ENCODE peak calls at places on chromosomes 5 and 9, in nine cellular contexts. Z is HepG2, N is sigmoid colon, L is astrocyte of the spinal cord, Y is thoracic aorta, I is kidney epithelial cell, D is MM.1S, E is adipocyte, R is neuronal stem cell. V is an unnamed sample.

GRCh38 chr5:80711216-80711615 is 56.4 kb upstream of the DHFR start:
- DNase-seq in Z (no peak), I (no peak), L (no peak), Y (no peak), D (no peak), E (no peak), N (no peak), R (no peak), V (no peak)

GRCh38 chr9:86434039-86434726 is 80.0 kb upstream of the TUT7 start:
- DNase-seq in Y (no peak), I (peak; percentile 71), D (peak; percentile 51), Z (peak; percentile 39), E (peak; percentile 89), N (peak; percentile 86), R (peak; percentile 57), L (peak; percentile 81), V (peak; percentile 81)

GRCh38 chr5:179256229-179257189 is 88.8 kb downstream of the ADAMTS2 start:
- DNase-seq in R (no peak), D (no peak), I (no peak), L (no peak), E (no peak), Z (no peak), Y (no peak), N (peak; percentile 59), V (no peak)

GRCh38 chr5:57435701-57436134 is 46.9 kb downstream of the ACTBL2 start:
- DNase-seq in N (no peak), Y (no peak), D (no peak), L (peak; percentile 98), Z (peak; percentile 23), R (no peak), I (peak; percentile 84), E (peak; percentile 74), V (peak; percentile 74)

GRCh38 chr5:69484891-69485290 is 7.7 kb upstream of the OCLN start:
- DNase-seq in Z (peak; percentile 24), L (peak; percentile 19), E (peak; percentile 50), D (no peak), N (no peak), R (no peak), Y (no peak), I (no peak), V (peak; percentile 41)

GRCh38 chr9:37949576-37949975 is 45.6 kb upstream of the SLC25A51 start:
- DNase-seq in R (no peak), L (no peak), D (no peak), I (no peak), N (no peak), Z (no peak), Y (no peak), E (peak; percentile 53), V (peak; percentile 69)

GRCh38 chr5:111229126-111229525 is 4.9 kb downstream of the CAMK4 start:
- DNase-seq in E (no peak), L (no peak), Y (no peak), I (no peak), D (no peak), R (no peak), N (no peak), Z (no peak), V (no peak)

GRCh38 chr5:73519531-73520283 is 21.5 kb downstream of the BTF3 start:
- DNase-seq in D (peak; percentile 84), Y (peak; percentile 26), R (peak; percentile 76), Z (peak; percentile 84), I (peak; percentile 45), L (peak; percentile 83), E (peak; percentile 91), N (no peak), V (peak; percentile 74)

GRCh38 chr9:2489838-2490314 is 131.7 kb upstream of the VLDLR start:
- DNase-seq in R (no peak), Y (no peak), L (peak; percentile 57), D (no peak), I (no peak), Z (no peak), N (no peak), E (peak; percentile 66), V (peak; percentile 21)

GRCh38 chr9:11962327-11962726 is 730.9 kb upstream of the TYRP1 start:
- DNase-seq in N (no peak), D (no peak), Z (no peak), Y (no peak), L (no peak), I (no peak), R (no peak), E (no peak), V (no peak)

GRCh38 chr5:149489605-149490037 is 61.6 kb downstream of the CSNK1A1 start:
- DNase-seq in Y (no peak), Z (no peak), E (no peak), I (no peak), D (no peak), N (no peak), L (peak; percentile 63), R (no peak), V (peak; percentile 68)

GRCh38 chr5:67354051-67354450 is 157.5 kb upstream of the CD180 start:
- DNase-seq in R (no peak), Y (no peak), L (no peak), D (no peak), E (no peak), I (no peak), Z (no peak), N (no peak), V (no peak)

GRCh38 chr5:154962494-154962893 is 21.6 kb downstream of the MRPL22 start:
- DNase-seq in I (peak; percentile 61), R (no peak), Z (no peak), D (no peak), L (peak; percentile 11), E (no peak), N (no peak), Y (no peak), V (peak; percentile 40)

GRCh38 chr5:175734501-175734900 is 76.6 kb downstream of the HRH2 start:
- DNase-seq in I (no peak), Y (no peak), Z (no peak), R (no peak), N (no peak), D (no peak), L (no peak), E (no peak), V (no peak)

GRCh38 chr5:149185067-149185466 is 43.8 kb downstream of the ABLIM3 start:
- DNase-seq in Z (no peak), I (no peak), N (no peak), D (no peak), Y (no peak), L (no peak), R (no peak), E (no peak), V (no peak)

GRCh38 chr5:166493042-166493441 is 1798.4 kb upstream of the WWC1 start:
- DNase-seq in E (no peak), Y (no peak), D (no peak), L (no peak), Z (no peak), I (no peak), N (no peak), R (no peak), V (no peak)

GRCh38 chr5:75584641-75585040 is 26.6 kb upstream of the ANKDD1B start:
- DNase-seq in Z (no peak), I (no peak), Y (no peak), N (no peak), D (no peak), R (no peak), L (no peak), E (no peak), V (no peak)

GRCh38 chr5:178772351-178772750 is 41.9 kb upstream of the ZNF354A start:
- DNase-seq in L (no peak), E (no peak), I (no peak), D (no peak), Z (no peak), Y (no peak), R (no peak), N (no peak), V (no peak)

GRCh38 chr5:143582869-143583268 is 179.4 kb upstream of the NR3C1 start:
- DNase-seq in D (peak; percentile 87), R (no peak), N (no peak), Z (no peak), Y (no peak), L (no peak), E (no peak), I (no peak), V (peak; percentile 38)
- H3K4me3 ChIP-seq in D (peak overlapping the region; percentile 37), R (no peak overlapping the region), N (no peak overlapping the region), Z (no peak overlapping the region), Y (no peak overlapping the region), L (no peak overlapping the region), E (no peak overlapping the region), I (no peak overlapping the region), V (no peak overlapping the region)

DNA sequence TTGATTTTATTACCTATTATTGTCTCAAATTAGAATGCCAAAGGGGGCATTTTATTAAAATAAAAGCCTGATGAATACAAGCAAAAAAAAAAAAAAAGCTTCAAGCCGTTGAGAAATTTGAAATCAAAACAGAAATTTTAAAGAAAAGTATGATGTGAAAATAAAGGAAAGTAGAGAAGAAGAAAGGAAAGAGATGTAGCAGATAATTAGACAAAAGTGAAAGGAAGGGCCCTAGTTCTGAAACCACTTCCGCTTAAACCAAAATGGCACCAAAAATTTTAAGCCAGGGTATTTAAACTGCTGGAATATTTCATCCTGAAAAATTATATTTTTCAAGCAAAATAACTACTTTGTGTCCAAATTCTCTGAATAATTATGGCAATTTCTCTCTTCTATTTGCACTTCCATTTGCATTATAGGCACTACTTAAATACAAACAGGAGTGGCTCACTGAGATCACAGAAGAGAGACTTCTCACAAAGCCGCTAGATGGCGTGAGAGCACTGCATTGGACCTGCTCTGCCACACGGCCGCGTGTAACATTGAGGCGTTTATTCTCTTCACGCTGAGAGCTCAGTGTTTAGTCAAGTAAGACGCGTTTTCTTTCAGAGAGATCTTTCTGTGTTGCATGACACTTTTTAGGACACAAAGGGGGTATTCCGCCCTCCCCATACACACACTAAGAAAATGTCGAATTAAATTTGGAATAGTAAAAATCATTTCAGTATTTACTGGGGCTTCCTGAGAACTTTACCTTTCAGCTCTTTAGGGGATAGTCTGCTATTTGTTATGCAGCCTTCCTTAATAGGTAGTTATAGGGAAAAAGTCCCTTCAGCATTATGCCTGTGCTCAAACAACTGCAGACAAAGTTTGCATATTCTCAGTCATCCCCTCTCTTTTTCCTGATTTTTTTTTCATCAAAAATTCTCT is 368.4 kb upstream of the CCNH start:
- DNase-seq in Z (peak; percentile 70), I (peak; percentile 50), Y (peak; percentile 19), N (peak; percentile 86), L (peak; percentile 90), R (peak; percentile 86), E (peak; percentile 94), D (peak; percentile 90), V (peak; percentile 87)
- H3K4me3 ChIP-seq in Z (no peak overlapping the region), I (no peak overlapping the region), Y (no peak overlapping the region), N (no peak overlapping the region), L (no peak overlapping the region), R (no peak overlapping the region), E (no peak overlapping the region), D (peak overlapping the region; percentile 25), V (no peak overlapping the region)

GRCh38 chr5:59430066-59430702 is 463.3 kb downstream of the PDE4D start:
- DNase-seq in R (no peak), L (no peak), Z (no peak), I (no peak), Y (no peak), N (no peak), E (no peak), D (no peak), V (no peak)
- H3K4me3 ChIP-seq in R (no peak overlapping the region), L (no peak overlapping the region), Z (no peak overlapping the region), I (no peak overlapping the region), Y (no peak overlapping the region), N (no peak overlapping the region), E (peak overlapping the region; percentile 18), D (no peak overlapping the region), V (no peak overlapping the region)

DNA sequence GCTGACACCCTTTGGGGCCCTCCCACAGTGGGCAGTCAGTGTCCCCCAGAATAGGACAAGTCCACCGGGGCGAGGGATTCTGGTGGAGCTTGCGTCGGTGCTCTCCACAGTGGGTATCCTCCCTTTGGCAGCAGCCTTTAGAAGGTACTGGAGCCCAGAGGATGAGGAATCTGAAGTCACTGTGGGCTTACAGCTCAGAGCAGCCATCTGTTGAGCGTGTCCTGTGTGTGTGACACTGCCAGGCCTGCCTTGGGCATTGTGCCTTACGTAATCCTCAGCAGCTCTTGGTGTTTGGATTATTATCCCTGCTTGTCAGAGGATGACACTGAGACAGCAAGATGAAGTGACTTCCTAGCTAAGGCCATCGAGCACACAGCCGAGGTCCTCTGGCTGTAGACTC is 12.6 kb downstream of the URM1 start:
- DNase-seq in D (no peak), N (no peak), L (no peak), I (no peak), E (no peak), Z (no peak), Y (no peak), R (no peak), V (no peak)
- H3K4me3 ChIP-seq in D (no peak overlapping the region), N (no peak overlapping the region), L (no peak overlapping the region), I (no peak overlapping the region), E (no peak overlapping the region), Z (no peak overlapping the region), Y (no peak overlapping the region), R (no peak overlapping the region), V (no peak overlapping the region)